ENCODE peak calls at places on chromosomes 11 and 22, in eight cellular contexts. P is mammary epithelial cell, Q is AG09319, E is ovary, L is colonic mucosa, B is PC-3, D is transverse colon, J is esophagus muscularis mucosa. M is an unnamed sample.

GRCh38 chr11:67483498-67483798 is 622 bp downstream of the AIP start:
- DNase-seq in P (no peak), Q (no peak), E (no peak), L (no peak), B (no peak), D (no peak), J (no peak), M (no peak)

GRCh38 chr11:79087238-79087956 is 353.4 kb downstream of the TENM4 start:
- DNase-seq in P (no peak), Q (no peak), E (no peak), L (no peak), B (peak), D (no peak), J (no peak), M (no peak)

GRCh38 chr11:124301482-124301881 is 12.3 kb downstream of the OR8D1 start:
- DNase-seq in P (no peak), Q (peak), E (no peak), L (no peak), B (peak), D (no peak), J (no peak), M (no peak)

GRCh38 chr11:73950869-73951710 is at the start of gene DNAJB13:
- DNase-seq in P (peak), Q (no peak), E (no peak), L (no peak), B (peak), D (peak), J (no peak), M (peak)

GRCh38 chr11:112728288-112728687 is 232.9 kb upstream of the NCAM1 start:
- DNase-seq in P (no peak), Q (no peak), E (no peak), L (no peak), B (no peak), D (no peak), J (peak), M (no peak)

GRCh38 chr11:69869311-69869939 is 50.2 kb upstream of the FGF3 start:
- DNase-seq in P (no peak), Q (no peak), E (no peak), L (no peak), B (no peak), D (no peak), J (no peak), M (no peak)

GRCh38 chr11:29780756-29781155 is 236.1 kb downstream of the KCNA4 start:
- DNase-seq in P (no peak), Q (no peak), E (no peak), L (no peak), B (no peak), D (no peak), J (no peak), M (no peak)

GRCh38 chr22:49132009-49132408 is 695.7 kb downstream of the BRD1 start:
- DNase-seq in P (no peak), Q (no peak), E (no peak), L (no peak), B (no peak), D (no peak), J (no peak), M (no peak)

GRCh38 chr11:124096364-124096763 is 18.9 kb upstream of the VWA5A start:
- DNase-seq in P (no peak), Q (no peak), E (no peak), L (no peak), B (no peak), D (no peak), J (no peak), M (no peak)

GRCh38 chr11:2828585-2829330 is 56.8 kb downstream of the CDKN1C start:
- DNase-seq in P (no peak), Q (no peak), E (no peak), L (no peak), B (no peak), D (no peak), J (no peak), M (no peak)

GRCh38 chr11:61996933-61997332 is 29.5 kb upstream of the FTH1 start:
- DNase-seq in P (no peak), Q (no peak), E (no peak), L (no peak), B (no peak), D (no peak), J (no peak), M (no peak)

GRCh38 chr22:20019661-20020532 is 1.0 kb upstream of the TANGO2 start:
- DNase-seq in P (no peak), Q (no peak), E (no peak), L (no peak), B (no peak), D (no peak), J (no peak), M (no peak)

GRCh38 chr11:132976115-132976514 is 556.2 kb downstream of the OPCML start:
- DNase-seq in P (no peak), Q (no peak), E (no peak), L (no peak), B (no peak), D (no peak), J (peak), M (no peak)

GRCh38 chr11:86185346-86185745 is 59.2 kb upstream of the EED start:
- DNase-seq in P (no peak), Q (no peak), E (no peak), L (no peak), B (no peak), D (no peak), J (no peak), M (no peak)

GRCh38 chr11:27699242-27699925 is 871 bp downstream of the BDNF start:
- DNase-seq in P (no peak), Q (no peak), E (peak), L (no peak), B (peak), D (no peak), J (no peak), M (no peak)

GRCh38 chr11:12640926-12641849 is 33.0 kb upstream of the TEAD1 start:
- DNase-seq in P (no peak), Q (no peak), E (no peak), L (peak), B (no peak), D (no peak), J (no peak), M (peak)

GRCh38 chr11:128733440-128734115 is 39.7 kb downstream of the FLI1 start:
- DNase-seq in P (no peak), Q (no peak), E (no peak), L (no peak), B (no peak), D (peak), J (no peak), M (no peak)

GRCh38 chr11:84901986-84902385 is 725.2 kb downstream of the DLG2 start:
- DNase-seq in P (no peak), Q (peak), E (no peak), L (no peak), B (no peak), D (no peak), J (no peak), M (no peak)

GRCh38 chr11:77042111-77042726 is 8.0 kb downstream of the B3GNT6 start:
- DNase-seq in P (no peak), Q (no peak), E (no peak), L (no peak), B (no peak), D (no peak), J (no peak), M (no peak)

GRCh38 chr11:77038825-77039326 is 4.7 kb downstream of the B3GNT6 start:
- DNase-seq in P (no peak), Q (no peak), E (no peak), L (no peak), B (peak), D (no peak), J (peak), M (peak)

GRCh38 chr11:77040401-77040777 is 6.2 kb downstream of the B3GNT6 start:
- DNase-seq in P (no peak), Q (no peak), E (no peak), L (no peak), B (no peak), D (no peak), J (no peak), M (no peak)

GRCh38 chr11:77039491-77040400 is 5.5 kb downstream of the B3GNT6 start:
- DNase-seq in P (peak), Q (no peak), E (no peak), L (peak), B (no peak), D (peak), J (no peak), M (peak)

GRCh38 chr11:77040889-77041288 is 6.7 kb downstream of the B3GNT6 start:
- DNase-seq in P (no peak), Q (no peak), E (no peak), L (no peak), B (no peak), D (no peak), J (no peak), M (no peak)
- TF ChIP-seq CTCF in P (no peak), Q (no peak), E (no peak), L (no peak), B (peak), D (no peak), J (no peak), M (no peak)

GRCh38 chr11:120306519-120307242 is 18.4 kb upstream of the TLCD5 start:
- DNase-seq in P (peak), Q (peak), E (no peak), L (peak), B (peak), D (peak), J (no peak), M (no peak)
- TF ChIP-seq CTCF in P (peak), Q (peak), E (no peak), L (no peak), B (peak), D (no peak), J (no peak), M (no peak)

GRCh38 chr11:207213-208176 is at the start of the genes BET1L and RIC8A:
- DNase-seq in P (peak), Q (peak), E (peak), L (peak), B (peak), D (peak), J (peak), M (peak)
- TF ChIP-seq CTCF in P (no peak), Q (no peak), E (no peak), L (no peak), B (no peak), D (no peak), J (no peak), M (peak)

DNA sequence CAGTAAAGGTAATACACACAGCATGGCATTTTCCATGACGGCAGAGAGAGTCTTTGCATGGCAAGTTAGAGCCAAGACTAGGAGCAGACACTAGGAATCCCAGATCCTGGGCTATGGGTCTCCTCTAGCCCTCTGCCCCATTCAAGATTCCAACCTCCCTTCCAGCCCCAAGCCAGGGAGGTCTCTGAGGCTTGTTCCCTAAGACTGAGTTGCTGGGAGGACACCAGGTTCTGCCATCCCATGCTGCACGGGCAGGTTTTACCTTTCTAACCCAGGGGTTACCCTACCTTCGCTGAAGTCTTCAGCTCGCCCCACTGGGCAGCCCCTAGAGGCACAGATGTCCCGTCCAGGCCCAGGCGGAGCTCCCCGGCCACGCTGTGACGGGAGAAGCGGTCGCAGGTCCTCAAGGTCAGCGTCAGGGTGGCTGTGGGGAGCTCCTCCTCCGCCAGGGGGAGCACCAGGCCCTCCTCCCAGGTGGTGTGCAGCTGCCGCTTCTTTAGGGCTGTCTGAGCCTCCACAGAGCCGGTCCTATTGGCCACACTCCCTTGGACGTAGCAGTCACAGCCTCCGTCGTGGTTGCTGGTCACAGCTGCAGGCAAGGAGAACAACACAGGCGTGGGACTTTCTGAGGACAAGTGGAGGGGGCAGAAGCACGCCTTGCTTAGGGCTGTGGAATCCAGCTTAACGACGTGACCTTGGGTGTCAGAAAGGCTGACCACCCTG is 33.8 kb downstream of the SYT13 start:
- DNase-seq in P (no peak), Q (no peak), E (no peak), L (peak), B (peak), D (peak), J (no peak), M (peak)
- TF ChIP-seq CTCF in P (peak), Q (peak), E (no peak), L (peak), B (peak), D (peak), J (peak), M (peak)

DNA sequence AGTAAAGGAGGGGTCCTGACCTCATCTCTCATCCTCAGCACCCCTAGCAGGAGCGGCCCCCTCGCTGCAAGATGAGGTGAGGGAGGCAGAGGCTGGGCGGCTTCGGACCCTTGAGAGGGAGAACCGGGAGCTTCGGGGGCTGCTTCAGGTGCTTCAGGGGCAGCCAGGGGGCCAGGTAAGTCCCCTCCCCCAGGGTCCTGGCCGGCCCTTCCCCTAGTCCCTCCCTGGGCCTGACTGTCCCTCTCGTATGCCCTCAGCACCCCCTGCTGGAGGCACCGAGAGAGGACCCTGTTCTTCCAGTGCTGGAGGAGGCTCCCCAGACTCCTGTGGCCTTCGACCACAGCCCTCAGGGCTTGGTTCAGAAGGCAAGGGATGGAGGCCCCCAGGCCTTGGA is 3.7 kb downstream of the CCDC88B start:
- DNase-seq in P (no peak), Q (no peak), E (no peak), L (peak), B (peak), D (peak), J (no peak), M (peak)
- TF ChIP-seq CTCF in P (peak), Q (peak), E (no peak), L (peak), B (peak), D (no peak), J (peak), M (peak)

M was measured in GM13977.